ENCODE peak calls at places on chromosomes 6 and 20, in six cellular contexts. One of them, this sample, is unnamed.

GRCh38 chr6:150463852-150464251 is 95.0 kb downstream of the IYD start:
- DNase-seq in WERI-Rb-1: no peak
- DNase-seq in cardiac fibroblast: no peak
- DNase-seq in T-helper 2 cell: no peak
- DNase-seq in naive thymus-derived CD8-positive, alpha-beta T cell: no peak
- DNase-seq in NCI-H146: no peak
- DNase-seq in this sample: no peak

GRCh38 chr6:10138917-10139316 is 276.0 kb downstream of the TFAP2A start:
- DNase-seq in T-helper 2 cell: peak; percentile 11
- DNase-seq in WERI-Rb-1: no peak
- DNase-seq in cardiac fibroblast: no peak
- DNase-seq in naive thymus-derived CD8-positive, alpha-beta T cell: no peak
- DNase-seq in NCI-H146: no peak
- DNase-seq in this sample: no peak

GRCh38 chr20:6562111-6562510 is 205.4 kb upstream of the BMP2 start:
- DNase-seq in naive thymus-derived CD8-positive, alpha-beta T cell: no peak
- DNase-seq in cardiac fibroblast: peak; percentile 84
- DNase-seq in NCI-H146: no peak
- DNase-seq in T-helper 2 cell: no peak
- DNase-seq in WERI-Rb-1: no peak
- DNase-seq in this sample: no peak

GRCh38 chr6:170403451-170403850 is 96.9 kb downstream of the FAM120B start:
- DNase-seq in T-helper 2 cell: no peak
- DNase-seq in naive thymus-derived CD8-positive, alpha-beta T cell: no peak
- DNase-seq in NCI-H146: no peak
- DNase-seq in WERI-Rb-1: no peak
- DNase-seq in cardiac fibroblast: peak; percentile 50
- DNase-seq in this sample: peak; percentile 18

GRCh38 chr20:39706089-39706721 is 744.1 kb downstream of the DHX35 start:
- DNase-seq in T-helper 2 cell: no peak
- DNase-seq in cardiac fibroblast: no peak
- DNase-seq in WERI-Rb-1: no peak
- DNase-seq in NCI-H146: no peak
- DNase-seq in naive thymus-derived CD8-positive, alpha-beta T cell: no peak
- DNase-seq in this sample: no peak

GRCh38 chr20:58942549-58942948 is 38.5 kb upstream of the NELFCD start:
- DNase-seq in WERI-Rb-1: no peak
- DNase-seq in cardiac fibroblast: no peak
- DNase-seq in naive thymus-derived CD8-positive, alpha-beta T cell: no peak
- DNase-seq in T-helper 2 cell: no peak
- DNase-seq in NCI-H146: no peak
- DNase-seq in this sample: no peak

GRCh38 chr20:50625986-50626677 is 65.2 kb downstream of the RIPOR3 start:
- DNase-seq in cardiac fibroblast: peak; percentile 76
- DNase-seq in T-helper 2 cell: peak; percentile 15
- DNase-seq in WERI-Rb-1: peak; percentile 73
- DNase-seq in naive thymus-derived CD8-positive, alpha-beta T cell: no peak
- DNase-seq in NCI-H146: peak; percentile 67
- DNase-seq in this sample: peak; percentile 95

GRCh38 chr20:24684954-24685691 is 215.7 kb downstream of the SYNDIG1 start:
- DNase-seq in NCI-H146: peak; percentile 58
- DNase-seq in naive thymus-derived CD8-positive, alpha-beta T cell: no peak
- DNase-seq in T-helper 2 cell: no peak
- DNase-seq in cardiac fibroblast: no peak
- DNase-seq in WERI-Rb-1: no peak
- DNase-seq in this sample: no peak

GRCh38 chr20:49747707-49748524 is 34.2 kb upstream of the B4GALT5 start:
- DNase-seq in cardiac fibroblast: peak; percentile 98
- DNase-seq in T-helper 2 cell: no peak
- DNase-seq in naive thymus-derived CD8-positive, alpha-beta T cell: no peak
- DNase-seq in WERI-Rb-1: no peak
- DNase-seq in NCI-H146: no peak
- DNase-seq in this sample: no peak

GRCh38 chr20:62776692-62777527 is 19.4 kb upstream of the MRGBP start:
- DNase-seq in T-helper 2 cell: peak; percentile 90
- DNase-seq in WERI-Rb-1: peak; percentile 88
- DNase-seq in naive thymus-derived CD8-positive, alpha-beta T cell: peak; percentile 71
- DNase-seq in cardiac fibroblast: no peak
- DNase-seq in NCI-H146: no peak
- DNase-seq in this sample: no peak

GRCh38 chr20:43726811-43727338 is at the start of gene GTSF1L:
- DNase-seq in naive thymus-derived CD8-positive, alpha-beta T cell: no peak
- DNase-seq in WERI-Rb-1: no peak
- DNase-seq in cardiac fibroblast: peak; percentile 55
- DNase-seq in T-helper 2 cell: no peak
- DNase-seq in NCI-H146: no peak
- DNase-seq in this sample: no peak

GRCh38 chr6:42128460-42129359 is 13.7 kb downstream of the C6orf132 start:
- DNase-seq in NCI-H146: no peak
- DNase-seq in T-helper 2 cell: no peak
- DNase-seq in cardiac fibroblast: no peak
- DNase-seq in naive thymus-derived CD8-positive, alpha-beta T cell: no peak
- DNase-seq in WERI-Rb-1: peak; percentile 98
- DNase-seq in this sample: no peak

GRCh38 chr6:12528581-12529363 is 187.8 kb upstream of the PHACTR1 start:
- DNase-seq in cardiac fibroblast: peak; percentile 31
- DNase-seq in WERI-Rb-1: no peak
- DNase-seq in naive thymus-derived CD8-positive, alpha-beta T cell: no peak
- DNase-seq in NCI-H146: no peak
- DNase-seq in T-helper 2 cell: no peak
- DNase-seq in this sample: no peak